ENCODE peak calls at places on chromosomes 2 and 18, in eight cellular contexts. H, Q, N, C, R, T, P and J are unnamed samples.

GRCh38 chr18:12637901-12638633 is 19.8 kb downstream of the SPIRE1 start:
- DNase-seq in P (no peak), Q (no peak), R (no peak), H (no peak), T (no peak), N (no peak), C (no peak), J (no peak)

GRCh38 chr2:233165895-233166661 is 85.4 kb upstream of the ATG16L1 start:
- DNase-seq in P (no peak), Q (peak), T (peak), N (peak), R (no peak), C (no peak), H (peak), J (no peak)

GRCh38 chr2:64766841-64767669 is 113.3 kb upstream of the SERTAD2 start:
- DNase-seq in C (no peak), N (peak), H (no peak), P (no peak), T (no peak), Q (no peak), R (peak), J (no peak)

GRCh38 chr2:232235716-232236115 is 142.8 kb upstream of the ALPP start:
- DNase-seq in C (no peak), Q (no peak), H (no peak), N (no peak), R (peak), T (no peak), P (no peak), J (no peak)

GRCh38 chr2:177579486-177580036 is 187.0 kb downstream of the AGPS start:
- DNase-seq in P (no peak), C (no peak), R (no peak), N (no peak), Q (no peak), H (no peak), T (no peak), J (no peak)

GRCh38 chr18:33751613-33752221 is 173.7 kb downstream of the ASXL3 start:
- DNase-seq in H (no peak), R (peak), N (no peak), C (peak), Q (no peak), T (no peak), P (no peak), J (no peak)

GRCh38 chr2:15058015-15058414 is 425.5 kb downstream of the LRATD1 start:
- DNase-seq in C (no peak), P (no peak), N (peak), T (no peak), H (no peak), R (no peak), Q (peak), J (no peak)

GRCh38 chr2:24380687-24381271 is 20.4 kb upstream of the ITSN2 start:
- DNase-seq in Q (no peak), P (no peak), H (no peak), T (no peak), R (no peak), C (no peak), N (no peak), J (no peak)

GRCh38 chr18:25599443-25599842 is 247.5 kb upstream of the ZNF521 start:
- DNase-seq in Q (no peak), T (no peak), P (no peak), C (no peak), H (no peak), N (no peak), R (no peak), J (no peak)

GRCh38 chr2:101581675-101582299 is 106.9 kb upstream of the RFX8 start:
- DNase-seq in C (no peak), P (no peak), H (no peak), T (no peak), Q (no peak), N (no peak), R (no peak), J (no peak)

GRCh38 chr2:222707689-222708273 is 36.3 kb downstream of the MOGAT1 start:
- DNase-seq in Q (no peak), N (peak), C (no peak), H (no peak), P (no peak), R (peak), T (no peak), J (no peak)

GRCh38 chr2:175402591-175402990 is 221.1 kb upstream of the ATP5MC3 start:
- DNase-seq in P (no peak), C (no peak), T (no peak), R (no peak), Q (no peak), H (no peak), N (no peak), J (no peak)

GRCh38 chr2:216486708-216487107 is 11.9 kb upstream of the RPL37A start:
- DNase-seq in H (no peak), T (no peak), C (no peak), N (no peak), Q (no peak), P (no peak), R (no peak), J (no peak)

GRCh38 chr2:195531754-195532153 is 125.3 kb upstream of the SLC39A10 start:
- DNase-seq in N (no peak), P (no peak), H (no peak), Q (no peak), T (no peak), C (no peak), R (no peak), J (no peak)

GRCh38 chr2:139825726-139826125 is 1045.5 kb upstream of the NXPH2 start:
- DNase-seq in H (no peak), T (no peak), C (no peak), P (no peak), Q (no peak), R (no peak), N (no peak), J (no peak)

GRCh38 chr2:126986788-126987187 is 88.1 kb downstream of the TEX51 start:
- DNase-seq in P (no peak), C (no peak), T (no peak), H (no peak), Q (no peak), N (no peak), R (no peak), J (peak)

GRCh38 chr2:38740851-38741541 is 10.2 kb downstream of the SRSF7 start:
- DNase-seq in H (no peak), Q (no peak), R (no peak), T (no peak), N (peak), P (no peak), C (no peak), J (peak)

GRCh38 chr18:3594760-3595241 is 144.8 kb downstream of the TGIF1 start:
- DNase-seq in N (peak), P (peak), R (no peak), H (no peak), T (no peak), Q (no peak), C (no peak), J (no peak)

GRCh38 chr2:233271693-233272092 is 20.2 kb downstream of the ATG16L1 start:
- DNase-seq in H (no peak), T (no peak), R (no peak), P (no peak), N (no peak), C (no peak), Q (no peak), J (no peak)

GRCh38 chr2:221478106-221478863 is 93.8 kb downstream of the EPHA4 start:
- DNase-seq in N (no peak), H (no peak), Q (no peak), P (no peak), C (no peak), T (no peak), R (no peak), J (peak)

GRCh38 chr2:121638333-121638732 is 10.9 kb downstream of the CLASP1 start:
- DNase-seq in T (no peak), P (no peak), H (no peak), C (no peak), Q (no peak), R (no peak), N (no peak), J (no peak)

GRCh38 chr2:16774980-16775963 is 109.6 kb upstream of the CYRIA start:
- DNase-seq in R (no peak), P (no peak), Q (no peak), C (peak), N (no peak), H (no peak), T (no peak), J (peak)

GRCh38 chr18:75208055-75208835 is 694 bp downstream of the PTGR3 start:
- DNase-seq in T (peak), P (peak), C (peak), Q (peak), N (peak), R (peak), H (peak), J (peak)

GRCh38 chr2:127261835-127262234 is 32.1 kb downstream of the ERCC3 start:
- DNase-seq in P (no peak), Q (no peak), H (no peak), R (no peak), N (no peak), T (no peak), C (no peak), J (no peak)

GRCh38 chr2:212448698-212449097 is 89.9 kb downstream of the ERBB4 start:
- DNase-seq in C (no peak), Q (no peak), P (no peak), R (no peak), N (no peak), T (no peak), H (no peak), J (no peak)

GRCh38 chr2:157625311-157625710 is 3.4 kb downstream of the ACVR1C start:
- DNase-seq in P (no peak), Q (no peak), C (no peak), H (no peak), T (no peak), R (no peak), N (peak), J (no peak)